ENCODE peak calls at places on chromosomes 13 and 19, in nine cellular contexts. One of them, this sample, is unnamed. For H3K9me3, the result is how much of the 10 kb centered on the place peaks cover.

GRCh38 chr13:27851481-27851880 is 59.2 kb downstream of the GSX1 start:
- DNase-seq in testis: no peak
- DNase-seq in Peyer's patch: no peak
- DNase-seq in heart left ventricle: no peak
- DNase-seq in body of pancreas: no peak
- DNase-seq in HepG2: no peak
- DNase-seq in right lobe of liver: no peak
- DNase-seq in IMR-90: no peak
- DNase-seq in stomach: no peak
- DNase-seq in this sample: no peak

GRCh38 chr19:2077833-2078619 is 18.1 kb downstream of the MOB3A start:
- DNase-seq in testis: no peak
- DNase-seq in Peyer's patch: no peak
- DNase-seq in heart left ventricle: no peak
- DNase-seq in body of pancreas: no peak
- DNase-seq in HepG2: no peak
- DNase-seq in right lobe of liver: no peak
- DNase-seq in IMR-90: no peak
- DNase-seq in stomach: no peak
- DNase-seq in this sample: no peak

GRCh38 chr19:17394891-17395415 is 957 bp upstream of the CCDC194 start:
- DNase-seq in testis: peak
- DNase-seq in Peyer's patch: peak
- DNase-seq in heart left ventricle: peak
- DNase-seq in body of pancreas: no peak
- DNase-seq in HepG2: no peak
- DNase-seq in right lobe of liver: peak
- DNase-seq in IMR-90: peak
- DNase-seq in stomach: peak
- DNase-seq in this sample: no peak

GRCh38 chr19:42352216-42352892 is 26.9 kb downstream of the MEGF8 start:
- DNase-seq in testis: no peak
- DNase-seq in Peyer's patch: no peak
- DNase-seq in heart left ventricle: no peak
- DNase-seq in body of pancreas: no peak
- DNase-seq in HepG2: no peak
- DNase-seq in right lobe of liver: no peak
- DNase-seq in IMR-90: peak
- DNase-seq in stomach: no peak
- DNase-seq in this sample: no peak

GRCh38 chr13:33312150-33312908 is 26.8 kb upstream of the STARD13 start:
- DNase-seq in testis: no peak
- DNase-seq in Peyer's patch: no peak
- DNase-seq in heart left ventricle: no peak
- DNase-seq in body of pancreas: no peak
- DNase-seq in HepG2: peak
- DNase-seq in right lobe of liver: no peak
- DNase-seq in IMR-90: peak
- DNase-seq in stomach: no peak
- DNase-seq in this sample: no peak

GRCh38 chr19:45613926-45614725 is 12.1 kb upstream of the GPR4 start:
- DNase-seq in testis: no peak
- DNase-seq in Peyer's patch: peak
- DNase-seq in heart left ventricle: no peak
- DNase-seq in body of pancreas: peak
- DNase-seq in HepG2: no peak
- DNase-seq in right lobe of liver: no peak
- DNase-seq in IMR-90: peak
- DNase-seq in stomach: peak
- DNase-seq in this sample: no peak

GRCh38 chr19:3760871-3761361 is 576 bp downstream of the APBA3 start:
- DNase-seq in testis: no peak
- DNase-seq in Peyer's patch: no peak
- DNase-seq in heart left ventricle: no peak
- DNase-seq in body of pancreas: no peak
- DNase-seq in HepG2: no peak
- DNase-seq in right lobe of liver: no peak
- DNase-seq in IMR-90: peak
- DNase-seq in stomach: no peak
- DNase-seq in this sample: peak

GRCh38 chr19:56119585-56119978 is 1.5 kb downstream of the ZNF787 start:
- DNase-seq in testis: no peak
- DNase-seq in Peyer's patch: peak
- DNase-seq in heart left ventricle: no peak
- DNase-seq in body of pancreas: no peak
- DNase-seq in HepG2: peak
- DNase-seq in right lobe of liver: peak
- DNase-seq in IMR-90: peak
- DNase-seq in stomach: peak
- DNase-seq in this sample: no peak

GRCh38 chr19:20247016-20247683 is 80.1 kb downstream of the ZNF486 start:
- DNase-seq in testis: peak
- DNase-seq in Peyer's patch: no peak
- DNase-seq in heart left ventricle: no peak
- DNase-seq in body of pancreas: peak
- DNase-seq in HepG2: no peak
- DNase-seq in right lobe of liver: no peak
- DNase-seq in IMR-90: no peak
- DNase-seq in stomach: peak
- DNase-seq in this sample: no peak

GRCh38 chr19:48393559-48394330 is at the start of gene GRIN2D:
- DNase-seq in testis: peak
- DNase-seq in Peyer's patch: no peak
- DNase-seq in heart left ventricle: no peak
- DNase-seq in body of pancreas: no peak
- DNase-seq in HepG2: no peak
- DNase-seq in right lobe of liver: no peak
- DNase-seq in IMR-90: peak
- DNase-seq in stomach: no peak
- DNase-seq in this sample: no peak

GRCh38 chr13:110937511-110938303 is 22.8 kb upstream of the ANKRD10 start:
- DNase-seq in testis: no peak
- DNase-seq in Peyer's patch: no peak
- DNase-seq in heart left ventricle: no peak
- DNase-seq in body of pancreas: no peak
- DNase-seq in HepG2: no peak
- DNase-seq in right lobe of liver: no peak
- DNase-seq in IMR-90: no peak
- DNase-seq in stomach: no peak
- DNase-seq in this sample: no peak
- TF ChIP-seq POLR2A in testis: no peak
- TF ChIP-seq POLR2A in Peyer's patch: no peak
- TF ChIP-seq POLR2A in heart left ventricle: no peak
- TF ChIP-seq POLR2A in body of pancreas: no peak
- TF ChIP-seq POLR2A in HepG2: no peak
- TF ChIP-seq POLR2A in right lobe of liver: no peak
- TF ChIP-seq POLR2A in IMR-90: no peak
- TF ChIP-seq POLR2A in stomach: no peak
- TF ChIP-seq POLR2A in this sample: no peak

GRCh38 chr19:50239916-50240585 is 36.6 kb downstream of the MYH14 start:
- DNase-seq in testis: no peak
- DNase-seq in Peyer's patch: no peak
- DNase-seq in heart left ventricle: no peak
- DNase-seq in body of pancreas: no peak
- DNase-seq in HepG2: no peak
- DNase-seq in right lobe of liver: no peak
- DNase-seq in IMR-90: no peak
- DNase-seq in stomach: no peak
- DNase-seq in this sample: no peak

GRCh38 chr19:50232600-50232999 is 29.2 kb downstream of the MYH14 start:
- DNase-seq in testis: no peak
- DNase-seq in Peyer's patch: no peak
- DNase-seq in heart left ventricle: no peak
- DNase-seq in body of pancreas: no peak
- DNase-seq in HepG2: no peak
- DNase-seq in right lobe of liver: no peak
- DNase-seq in IMR-90: no peak
- DNase-seq in stomach: no peak
- DNase-seq in this sample: no peak

GRCh38 chr19:50242586-50242985 is 39.2 kb downstream of the MYH14 start:
- DNase-seq in testis: no peak
- DNase-seq in Peyer's patch: no peak
- DNase-seq in heart left ventricle: no peak
- DNase-seq in body of pancreas: no peak
- DNase-seq in HepG2: no peak
- DNase-seq in right lobe of liver: no peak
- DNase-seq in IMR-90: no peak
- DNase-seq in stomach: no peak
- DNase-seq in this sample: no peak

GRCh38 chr19:50233308-50233910 is 30.0 kb downstream of the MYH14 start:
- DNase-seq in testis: no peak
- DNase-seq in Peyer's patch: no peak
- DNase-seq in heart left ventricle: no peak
- DNase-seq in body of pancreas: no peak
- DNase-seq in HepG2: no peak
- DNase-seq in right lobe of liver: no peak
- DNase-seq in IMR-90: no peak
- DNase-seq in stomach: no peak
- DNase-seq in this sample: no peak

DNA sequence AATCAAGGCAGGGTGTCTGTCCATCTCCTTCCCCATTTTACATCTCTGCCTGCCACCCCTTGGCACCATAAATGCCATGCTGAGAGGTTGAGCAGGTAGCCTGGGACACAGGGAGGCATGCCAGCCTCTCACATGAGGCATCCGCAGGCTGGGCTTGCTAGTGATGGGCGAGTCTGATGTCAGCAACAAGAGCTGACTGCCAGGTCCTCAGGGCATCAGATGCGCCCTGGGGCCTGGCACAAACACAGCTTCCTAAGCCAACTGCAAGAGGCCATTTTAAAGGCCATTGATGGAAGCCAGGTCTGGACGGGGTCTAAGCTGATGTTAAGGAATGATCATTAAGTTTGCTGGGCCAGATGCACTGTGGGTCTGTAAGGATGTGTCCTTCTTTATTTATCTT is 34.6 kb downstream of the MYH14 start:
- DNase-seq in testis: no peak
- DNase-seq in Peyer's patch: no peak
- DNase-seq in heart left ventricle: no peak
- DNase-seq in body of pancreas: no peak
- DNase-seq in HepG2: no peak
- DNase-seq in right lobe of liver: no peak
- DNase-seq in IMR-90: no peak
- DNase-seq in stomach: no peak
- DNase-seq in this sample: no peak
- H3K9me3 ChIP-seq in testis: under half
- H3K9me3 ChIP-seq in Peyer's patch: under half
- H3K9me3 ChIP-seq in heart left ventricle: under half
- H3K9me3 ChIP-seq in body of pancreas: under half
- H3K9me3 ChIP-seq in HepG2: under half
- H3K9me3 ChIP-seq in right lobe of liver: under half
- H3K9me3 ChIP-seq in IMR-90: under half
- H3K9me3 ChIP-seq in stomach: under half
- H3K9me3 ChIP-seq in this sample: under half

DNA sequence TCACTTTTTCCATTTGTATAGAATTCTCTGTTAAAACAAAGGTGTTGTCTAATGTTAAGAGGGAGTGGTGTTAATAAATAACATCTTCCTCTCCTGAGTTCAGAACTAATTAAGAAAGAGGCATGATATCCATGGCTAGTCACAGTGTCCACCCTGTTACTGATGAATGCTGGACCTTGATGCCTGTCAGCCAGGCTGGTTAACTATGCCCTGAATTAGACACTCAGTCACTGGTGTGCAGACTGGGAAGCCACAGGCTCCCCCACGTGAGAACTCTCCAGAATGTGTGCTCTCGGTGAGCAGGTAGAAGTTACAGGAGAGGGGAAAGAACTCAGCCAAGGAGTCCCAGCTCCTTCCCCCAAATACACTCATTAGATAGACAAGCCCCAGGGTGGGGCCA is 56.1 kb upstream of the RNF113B start:
- DNase-seq in testis: no peak
- DNase-seq in Peyer's patch: no peak
- DNase-seq in heart left ventricle: no peak
- DNase-seq in body of pancreas: no peak
- DNase-seq in HepG2: no peak
- DNase-seq in right lobe of liver: no peak
- DNase-seq in IMR-90: no peak
- DNase-seq in stomach: no peak
- DNase-seq in this sample: no peak
- TF ChIP-seq POLR2A in testis: no peak
- TF ChIP-seq POLR2A in Peyer's patch: no peak
- TF ChIP-seq POLR2A in heart left ventricle: no peak
- TF ChIP-seq POLR2A in body of pancreas: no peak
- TF ChIP-seq POLR2A in HepG2: no peak
- TF ChIP-seq POLR2A in right lobe of liver: no peak
- TF ChIP-seq POLR2A in IMR-90: no peak
- TF ChIP-seq POLR2A in stomach: no peak
- TF ChIP-seq POLR2A in this sample: no peak

GRCh38 chr19:11678504-11678903 is 60.2 kb downstream of the ZNF823 start:
- DNase-seq in testis: no peak
- DNase-seq in Peyer's patch: no peak
- DNase-seq in heart left ventricle: no peak
- DNase-seq in body of pancreas: no peak
- DNase-seq in HepG2: no peak
- DNase-seq in right lobe of liver: no peak
- DNase-seq in IMR-90: no peak
- DNase-seq in stomach: no peak
- DNase-seq in this sample: no peak

GRCh38 chr19:11675569-11675968 is 63.2 kb downstream of the ZNF823 start:
- DNase-seq in testis: no peak
- DNase-seq in Peyer's patch: no peak
- DNase-seq in heart left ventricle: no peak
- DNase-seq in body of pancreas: no peak
- DNase-seq in HepG2: no peak
- DNase-seq in right lobe of liver: no peak
- DNase-seq in IMR-90: no peak
- DNase-seq in stomach: no peak
- DNase-seq in this sample: no peak

GRCh38 chr19:11685676-11686650 is 52.8 kb downstream of the ZNF823 start:
- DNase-seq in testis: no peak
- DNase-seq in Peyer's patch: no peak
- DNase-seq in heart left ventricle: no peak
- DNase-seq in body of pancreas: no peak
- DNase-seq in HepG2: no peak
- DNase-seq in right lobe of liver: no peak
- DNase-seq in IMR-90: no peak
- DNase-seq in stomach: no peak
- DNase-seq in this sample: no peak

GRCh38 chr19:11684987-11685675 is 53.6 kb downstream of the ZNF823 start:
- DNase-seq in testis: no peak
- DNase-seq in Peyer's patch: no peak
- DNase-seq in heart left ventricle: no peak
- DNase-seq in body of pancreas: no peak
- DNase-seq in HepG2: peak
- DNase-seq in right lobe of liver: no peak
- DNase-seq in IMR-90: no peak
- DNase-seq in stomach: no peak
- DNase-seq in this sample: no peak

DNA sequence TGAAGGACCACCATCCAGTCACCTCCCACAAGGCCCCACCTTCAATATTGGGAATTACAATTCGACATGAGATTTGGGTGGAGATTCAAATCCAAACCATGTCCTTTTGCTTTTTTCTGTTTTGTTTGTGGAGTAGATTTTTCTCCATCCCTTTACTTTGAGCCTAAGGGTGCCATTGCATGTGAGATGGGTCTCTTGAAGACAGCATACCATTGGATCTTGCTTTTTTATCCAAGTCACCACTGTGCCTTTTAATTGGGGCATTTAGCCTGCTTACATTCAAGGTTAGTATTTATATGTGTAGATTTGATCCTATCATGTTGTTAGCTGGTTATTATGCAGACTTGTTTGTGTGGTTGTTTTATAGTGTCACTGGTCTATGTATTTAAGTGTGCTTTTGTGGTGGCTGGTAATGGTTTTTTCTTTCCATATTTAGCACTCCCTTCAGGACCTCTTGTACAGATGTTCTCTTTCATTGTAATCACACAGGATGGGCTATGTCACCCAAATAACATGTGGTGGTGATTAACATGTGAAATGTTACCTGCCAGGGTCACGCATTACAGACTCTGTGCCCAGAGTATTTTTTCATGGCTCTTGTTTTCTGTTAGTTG is 58.0 kb downstream of the ZNF823 start:
- DNase-seq in testis: no peak
- DNase-seq in Peyer's patch: no peak
- DNase-seq in heart left ventricle: no peak
- DNase-seq in body of pancreas: no peak
- DNase-seq in HepG2: no peak
- DNase-seq in right lobe of liver: no peak
- DNase-seq in IMR-90: no peak
- DNase-seq in stomach: no peak
- DNase-seq in this sample: no peak
- H3K9me3 ChIP-seq in testis: under half
- H3K9me3 ChIP-seq in Peyer's patch: under half
- H3K9me3 ChIP-seq in heart left ventricle: half or more
- H3K9me3 ChIP-seq in body of pancreas: under half
- H3K9me3 ChIP-seq in HepG2: under half
- H3K9me3 ChIP-seq in right lobe of liver: under half
- H3K9me3 ChIP-seq in IMR-90: under half
- H3K9me3 ChIP-seq in stomach: under half
- H3K9me3 ChIP-seq in this sample: under half